ENCODE peak calls at places on chromosome 5, in six cellular contexts. One of them, this sample, is unnamed.

GRCh38 chr5:113199122-113199905 is 222.7 kb downstream of the DCP2 start:
- DNase-seq in K562: no peak
- DNase-seq in HepG2: no peak
- DNase-seq in SK-N-SH: no peak
- DNase-seq in GM12878: no peak
- DNase-seq in HCT116: no peak
- DNase-seq in this sample: no peak

GRCh38 chr5:79436821-79437220 is 77.1 kb downstream of the HOMER1 start:
- DNase-seq in K562: no peak
- DNase-seq in GM12878: no peak
- DNase-seq in HCT116: no peak
- DNase-seq in SK-N-SH: no peak
- DNase-seq in HepG2: no peak
- DNase-seq in this sample: no peak

GRCh38 chr5:113336975-113337374 is 97.8 kb downstream of the TSSK1B start:
- DNase-seq in HCT116: peak
- DNase-seq in GM12878: no peak
- DNase-seq in SK-N-SH: peak
- DNase-seq in K562: no peak
- DNase-seq in HepG2: peak
- DNase-seq in this sample: peak

GRCh38 chr5:177304392-177305119 is 957 bp downstream of the PRELID1 start:
- DNase-seq in GM12878: no peak
- DNase-seq in HCT116: no peak
- DNase-seq in SK-N-SH: peak
- DNase-seq in HepG2: peak
- DNase-seq in K562: peak
- DNase-seq in this sample: no peak

GRCh38 chr5:139985733-139986132 is 57.4 kb downstream of the NRG2 start:
- DNase-seq in HepG2: peak
- DNase-seq in HCT116: peak
- DNase-seq in GM12878: peak
- DNase-seq in SK-N-SH: no peak
- DNase-seq in K562: no peak
- DNase-seq in this sample: no peak

GRCh38 chr5:89120719-89121118 is 237.7 kb upstream of the MEF2C start:
- DNase-seq in GM12878: no peak
- DNase-seq in K562: no peak
- DNase-seq in HepG2: no peak
- DNase-seq in SK-N-SH: no peak
- DNase-seq in HCT116: no peak
- DNase-seq in this sample: peak

GRCh38 chr5:174045470-174046025 is at the start of gene NSG2:
- DNase-seq in HepG2: peak
- DNase-seq in K562: peak
- DNase-seq in GM12878: peak
- DNase-seq in HCT116: peak
- DNase-seq in SK-N-SH: peak
- DNase-seq in this sample: peak

GRCh38 chr5:96262105-96262504 is 170.9 kb downstream of the PCSK1 start:
- DNase-seq in K562: no peak
- DNase-seq in SK-N-SH: no peak
- DNase-seq in GM12878: no peak
- DNase-seq in HCT116: no peak
- DNase-seq in HepG2: no peak
- DNase-seq in this sample: no peak

GRCh38 chr5:74314906-74315305 is 325.6 kb downstream of the ENC1 start:
- DNase-seq in HCT116: no peak
- DNase-seq in GM12878: no peak
- DNase-seq in K562: no peak
- DNase-seq in SK-N-SH: no peak
- DNase-seq in HepG2: no peak
- DNase-seq in this sample: peak

GRCh38 chr5:158593925-158594324 is 505.8 kb downstream of the EBF1 start:
- DNase-seq in HCT116: no peak
- DNase-seq in SK-N-SH: no peak
- DNase-seq in GM12878: no peak
- DNase-seq in K562: no peak
- DNase-seq in HepG2: no peak
- DNase-seq in this sample: no peak

GRCh38 chr5:74643160-74643562 is 2.6 kb upstream of the ENC1 start:
- DNase-seq in GM12878: no peak
- DNase-seq in HCT116: peak
- DNase-seq in K562: no peak
- DNase-seq in SK-N-SH: no peak
- DNase-seq in HepG2: peak
- DNase-seq in this sample: no peak

GRCh38 chr5:140362875-140363630 is 3.1 kb downstream of the SLC4A9 start:
- DNase-seq in GM12878: no peak
- DNase-seq in SK-N-SH: peak
- DNase-seq in K562: peak
- DNase-seq in HepG2: peak
- DNase-seq in HCT116: peak
- DNase-seq in this sample: peak

GRCh38 chr5:15966651-15967050 is 212.9 kb downstream of the MARCHF11 start:
- DNase-seq in GM12878: no peak
- DNase-seq in K562: no peak
- DNase-seq in SK-N-SH: no peak
- DNase-seq in HepG2: no peak
- DNase-seq in HCT116: no peak
- DNase-seq in this sample: no peak

GRCh38 chr5:165881259-165881658 is 2375.8 kb downstream of the MAT2B start:
- DNase-seq in K562: no peak
- DNase-seq in HepG2: no peak
- DNase-seq in HCT116: no peak
- DNase-seq in SK-N-SH: peak
- DNase-seq in GM12878: no peak
- DNase-seq in this sample: peak

GRCh38 chr5:110333384-110333783 is 393.1 kb downstream of the TMEM232 start:
- DNase-seq in K562: no peak
- DNase-seq in SK-N-SH: no peak
- DNase-seq in HepG2: peak
- DNase-seq in GM12878: no peak
- DNase-seq in HCT116: peak
- DNase-seq in this sample: no peak

GRCh38 chr5:172929371-172929838 is 29.8 kb upstream of the RPL26L1 start:
- DNase-seq in SK-N-SH: no peak
- DNase-seq in GM12878: no peak
- DNase-seq in HepG2: no peak
- DNase-seq in K562: no peak
- DNase-seq in HCT116: no peak
- DNase-seq in this sample: no peak

DNA sequence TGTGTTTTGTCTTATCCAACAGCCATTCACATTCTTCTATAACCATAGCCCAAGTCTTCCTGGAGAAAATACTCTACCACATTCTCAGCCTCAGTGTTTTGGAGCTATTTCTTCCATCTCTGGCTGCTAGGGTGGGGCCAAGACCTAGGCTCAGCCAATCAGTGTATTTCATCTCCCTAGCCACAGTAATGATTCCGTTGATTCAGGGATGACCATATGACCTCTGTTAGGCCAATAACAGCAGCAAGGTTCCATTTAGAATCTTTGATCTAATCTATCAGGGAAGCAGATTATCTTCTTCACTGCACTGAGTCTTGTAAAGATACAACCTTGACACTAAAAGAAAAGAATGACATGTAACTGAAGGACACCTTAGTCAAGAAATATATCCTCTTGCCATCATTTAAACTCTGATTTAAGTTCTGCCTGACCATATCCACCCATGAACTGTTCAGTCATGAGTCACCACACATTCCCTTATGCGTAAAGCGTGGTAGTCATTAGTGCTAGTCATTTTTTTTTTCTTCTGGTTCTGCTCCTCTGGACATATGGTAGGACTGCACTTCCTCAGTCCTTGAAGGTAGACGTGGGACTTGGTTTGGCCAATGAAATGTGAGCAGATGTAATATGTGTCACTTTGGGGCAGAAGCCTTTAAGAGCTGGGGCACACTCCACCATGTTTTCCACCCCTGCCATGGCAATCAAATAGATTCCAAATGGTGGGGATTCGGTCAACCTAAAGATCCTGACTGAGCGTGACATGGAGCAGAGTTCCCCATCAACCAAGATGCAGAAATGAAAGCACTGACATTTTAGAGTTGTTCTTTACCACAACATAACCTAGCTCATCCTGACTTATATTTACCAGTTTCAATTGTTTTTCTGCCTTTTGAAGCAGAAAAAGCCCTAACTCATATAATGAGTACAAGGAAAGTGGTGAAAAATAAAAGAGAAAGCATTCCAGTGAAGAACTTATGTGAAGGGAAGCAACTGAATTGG is 12.7 kb upstream of the PRELID2 start:
- DNase-seq in HepG2: no peak
- DNase-seq in K562: peak
- DNase-seq in GM12878: no peak
- DNase-seq in SK-N-SH: no peak
- DNase-seq in HCT116: peak
- DNase-seq in this sample: no peak
- TF ChIP-seq JUND in HepG2: no peak
- TF ChIP-seq JUND in K562: peak
- TF ChIP-seq JUND in GM12878: no peak
- TF ChIP-seq JUND in SK-N-SH: peak
- TF ChIP-seq JUND in HCT116: peak
- TF ChIP-seq JUND in this sample: no peak

GRCh38 chr5:149445343-149445738 is 66.2 kb upstream of the IL17B start:
- DNase-seq in GM12878: no peak
- DNase-seq in HCT116: no peak
- DNase-seq in HepG2: no peak
- DNase-seq in K562: no peak
- DNase-seq in SK-N-SH: no peak
- DNase-seq in this sample: no peak

GRCh38 chr5:149447373-149448367 is 68.6 kb upstream of the IL17B start:
- DNase-seq in GM12878: no peak
- DNase-seq in HepG2: no peak
- DNase-seq in HCT116: no peak
- DNase-seq in K562: peak
- DNase-seq in SK-N-SH: no peak
- DNase-seq in this sample: no peak

GRCh38 chr5:149442563-149443182 is 63.6 kb upstream of the IL17B start:
- DNase-seq in HCT116: no peak
- DNase-seq in HepG2: peak
- DNase-seq in SK-N-SH: peak
- DNase-seq in K562: peak
- DNase-seq in GM12878: no peak
- DNase-seq in this sample: peak

GRCh38 chr5:149443210-149443609 is 64.1 kb upstream of the IL17B start:
- DNase-seq in HepG2: no peak
- DNase-seq in GM12878: no peak
- DNase-seq in SK-N-SH: no peak
- DNase-seq in HCT116: no peak
- DNase-seq in K562: no peak
- DNase-seq in this sample: no peak

GRCh38 chr5:149445739-149446369 is 66.8 kb upstream of the IL17B start:
- DNase-seq in HCT116: no peak
- DNase-seq in GM12878: no peak
- DNase-seq in SK-N-SH: no peak
- DNase-seq in HepG2: peak
- DNase-seq in K562: peak
- DNase-seq in this sample: peak
- TF ChIP-seq JUND in HCT116: no peak
- TF ChIP-seq JUND in GM12878: no peak
- TF ChIP-seq JUND in SK-N-SH: peak
- TF ChIP-seq JUND in HepG2: peak
- TF ChIP-seq JUND in K562: peak
- TF ChIP-seq JUND in this sample: no peak

GRCh38 chr5:156824241-156824640 is 25.9 kb upstream of the PPP1R2B start:
- DNase-seq in K562: no peak
- DNase-seq in GM12878: no peak
- DNase-seq in SK-N-SH: no peak
- DNase-seq in HCT116: no peak
- DNase-seq in HepG2: no peak
- DNase-seq in this sample: no peak

GRCh38 chr5:156825688-156826087 is 24.4 kb upstream of the PPP1R2B start:
- DNase-seq in HCT116: no peak
- DNase-seq in K562: no peak
- DNase-seq in GM12878: no peak
- DNase-seq in SK-N-SH: no peak
- DNase-seq in HepG2: no peak
- DNase-seq in this sample: no peak

GRCh38 chr5:156819967-156820581 is 30.0 kb upstream of the PPP1R2B start:
- DNase-seq in HepG2: no peak
- DNase-seq in K562: no peak
- DNase-seq in SK-N-SH: no peak
- DNase-seq in HCT116: no peak
- DNase-seq in GM12878: no peak
- DNase-seq in this sample: no peak

GRCh38 chr5:156826150-156826549 is 23.9 kb upstream of the PPP1R2B start:
- DNase-seq in GM12878: no peak
- DNase-seq in K562: no peak
- DNase-seq in SK-N-SH: no peak
- DNase-seq in HCT116: no peak
- DNase-seq in HepG2: no peak
- DNase-seq in this sample: no peak

GRCh38 chr5:156824800-156825199 is 25.3 kb upstream of the PPP1R2B start:
- DNase-seq in K562: no peak
- DNase-seq in HCT116: peak
- DNase-seq in GM12878: no peak
- DNase-seq in SK-N-SH: peak
- DNase-seq in HepG2: peak
- DNase-seq in this sample: peak
- TF ChIP-seq JUND in K562: no peak
- TF ChIP-seq JUND in HCT116: no peak
- TF ChIP-seq JUND in GM12878: no peak
- TF ChIP-seq JUND in SK-N-SH: no peak
- TF ChIP-seq JUND in HepG2: no peak
- TF ChIP-seq JUND in this sample: no peak

GRCh38 chr5:90133941-90134340 is 275.6 kb downstream of the CETN3 start:
- DNase-seq in HCT116: no peak
- DNase-seq in K562: no peak
- DNase-seq in HepG2: no peak
- DNase-seq in GM12878: no peak
- DNase-seq in SK-N-SH: no peak
- DNase-seq in this sample: no peak

GRCh38 chr5:90135979-90136378 is 273.6 kb downstream of the CETN3 start:
- DNase-seq in HepG2: peak
- DNase-seq in SK-N-SH: no peak
- DNase-seq in HCT116: no peak
- DNase-seq in GM12878: no peak
- DNase-seq in K562: peak
- DNase-seq in this sample: peak

GRCh38 chr5:90134381-90134780 is 275.2 kb downstream of the CETN3 start:
- DNase-seq in K562: no peak
- DNase-seq in HCT116: no peak
- DNase-seq in SK-N-SH: no peak
- DNase-seq in GM12878: no peak
- DNase-seq in HepG2: no peak
- DNase-seq in this sample: no peak

GRCh38 chr5:90134892-90135291 is 274.7 kb downstream of the CETN3 start:
- DNase-seq in HepG2: no peak
- DNase-seq in SK-N-SH: no peak
- DNase-seq in GM12878: no peak
- DNase-seq in K562: no peak
- DNase-seq in HCT116: no peak
- DNase-seq in this sample: no peak

DNA sequence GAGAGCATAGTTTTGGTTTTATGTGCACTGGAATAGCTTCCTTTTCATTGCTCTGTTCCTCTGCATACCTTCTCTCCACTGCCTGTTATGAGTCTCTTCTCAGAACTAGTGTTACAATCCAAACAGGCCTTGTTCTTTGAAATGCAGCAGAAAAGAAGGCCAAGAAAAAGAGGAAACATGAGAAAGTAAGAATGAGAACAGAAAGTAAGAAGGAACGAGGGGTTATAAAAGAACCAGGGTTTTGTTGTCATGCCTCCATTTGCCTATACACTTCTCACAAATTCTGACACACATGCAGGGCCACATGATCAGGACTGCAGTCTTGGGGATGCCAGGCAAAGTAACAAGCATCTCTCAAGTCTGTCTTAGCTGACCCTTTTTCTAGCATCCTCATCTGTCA is 277.8 kb downstream of the CETN3 start:
- DNase-seq in SK-N-SH: no peak
- DNase-seq in HepG2: no peak
- DNase-seq in HCT116: no peak
- DNase-seq in GM12878: peak
- DNase-seq in K562: no peak
- DNase-seq in this sample: no peak
- TF ChIP-seq JUND in SK-N-SH: no peak
- TF ChIP-seq JUND in HepG2: no peak
- TF ChIP-seq JUND in HCT116: no peak
- TF ChIP-seq JUND in GM12878: no peak
- TF ChIP-seq JUND in K562: no peak
- TF ChIP-seq JUND in this sample: no peak

This sample was measured in T47D.